ENCODE peak calls at places on chromosome 16, in seven cellular contexts. One of them, this sample, is unnamed.

GRCh38 chr16:86934581-86935322 is 356.4 kb downstream of the FOXL1 start:
- DNase-seq in GM04504: no peak
- DNase-seq in ascending aorta: no peak
- DNase-seq in BJ: no peak
- DNase-seq in NCI-H774: no peak
- DNase-seq in WERI-Rb-1: no peak
- DNase-seq in MM.1S: no peak
- DNase-seq in this sample: no peak

GRCh38 chr16:56145369-56145768 is 45.9 kb upstream of the GNAO1 start:
- DNase-seq in GM04504: no peak
- DNase-seq in ascending aorta: no peak
- DNase-seq in BJ: no peak
- DNase-seq in NCI-H774: no peak
- DNase-seq in WERI-Rb-1: no peak
- DNase-seq in MM.1S: no peak
- DNase-seq in this sample: no peak

GRCh38 chr16:68884867-68885266 is 41.5 kb downstream of the TANGO6 start:
- DNase-seq in GM04504: no peak
- DNase-seq in ascending aorta: no peak
- DNase-seq in BJ: no peak
- DNase-seq in NCI-H774: peak
- DNase-seq in WERI-Rb-1: no peak
- DNase-seq in MM.1S: no peak
- DNase-seq in this sample: no peak

GRCh38 chr16:48906076-48906475 is 296.1 kb upstream of the N4BP1 start:
- DNase-seq in GM04504: no peak
- DNase-seq in ascending aorta: no peak
- DNase-seq in BJ: no peak
- DNase-seq in NCI-H774: no peak
- DNase-seq in WERI-Rb-1: peak
- DNase-seq in MM.1S: no peak
- DNase-seq in this sample: no peak

GRCh38 chr16:84868829-84869457 is 49.2 kb downstream of the CRISPLD2 start:
- DNase-seq in GM04504: no peak
- DNase-seq in ascending aorta: no peak
- DNase-seq in BJ: no peak
- DNase-seq in NCI-H774: no peak
- DNase-seq in WERI-Rb-1: no peak
- DNase-seq in MM.1S: no peak
- DNase-seq in this sample: no peak

GRCh38 chr16:87895641-87896141 is 26.4 kb upstream of the SLC7A5 start:
- DNase-seq in GM04504: peak
- DNase-seq in ascending aorta: no peak
- DNase-seq in BJ: peak
- DNase-seq in NCI-H774: no peak
- DNase-seq in WERI-Rb-1: no peak
- DNase-seq in MM.1S: no peak
- DNase-seq in this sample: no peak

GRCh38 chr16:57564571-57565270 is 22.3 kb downstream of the ADGRG5 start:
- DNase-seq in GM04504: no peak
- DNase-seq in ascending aorta: no peak
- DNase-seq in BJ: no peak
- DNase-seq in NCI-H774: no peak
- DNase-seq in WERI-Rb-1: peak
- DNase-seq in MM.1S: no peak
- DNase-seq in this sample: no peak

GRCh38 chr16:397736-398332 is 835 bp downstream of the NME4 start:
- DNase-seq in GM04504: peak
- DNase-seq in ascending aorta: peak
- DNase-seq in BJ: no peak
- DNase-seq in NCI-H774: no peak
- DNase-seq in WERI-Rb-1: peak
- DNase-seq in MM.1S: peak
- DNase-seq in this sample: no peak

GRCh38 chr16:644556-644955 is 2.9 kb downstream of the MCRIP2 start:
- DNase-seq in GM04504: no peak
- DNase-seq in ascending aorta: no peak
- DNase-seq in BJ: no peak
- DNase-seq in NCI-H774: no peak
- DNase-seq in WERI-Rb-1: no peak
- DNase-seq in MM.1S: no peak
- DNase-seq in this sample: no peak

GRCh38 chr16:50360033-50360778 is 8.6 kb downstream of the BRD7 start:
- DNase-seq in GM04504: peak
- DNase-seq in ascending aorta: peak
- DNase-seq in BJ: peak
- DNase-seq in NCI-H774: no peak
- DNase-seq in WERI-Rb-1: no peak
- DNase-seq in MM.1S: no peak
- DNase-seq in this sample: no peak

GRCh38 chr16:4529085-4530060 is 9.2 kb downstream of the CDIP1 start:
- DNase-seq in GM04504: no peak
- DNase-seq in ascending aorta: no peak
- DNase-seq in BJ: no peak
- DNase-seq in NCI-H774: no peak
- DNase-seq in WERI-Rb-1: no peak
- DNase-seq in MM.1S: peak
- DNase-seq in this sample: no peak

GRCh38 chr16:67544329-67544841 is 15.8 kb downstream of the RIPOR1 start:
- DNase-seq in GM04504: no peak
- DNase-seq in ascending aorta: no peak
- DNase-seq in BJ: no peak
- DNase-seq in NCI-H774: no peak
- DNase-seq in WERI-Rb-1: no peak
- DNase-seq in MM.1S: no peak
- DNase-seq in this sample: no peak

GRCh38 chr16:83882118-83882879 is 16.6 kb upstream of the MLYCD start:
- DNase-seq in GM04504: no peak
- DNase-seq in ascending aorta: no peak
- DNase-seq in BJ: no peak
- DNase-seq in NCI-H774: no peak
- DNase-seq in WERI-Rb-1: no peak
- DNase-seq in MM.1S: no peak
- DNase-seq in this sample: no peak

GRCh38 chr16:55294129-55294528 is 29.9 kb upstream of the IRX6 start:
- DNase-seq in GM04504: no peak
- DNase-seq in ascending aorta: no peak
- DNase-seq in BJ: no peak
- DNase-seq in NCI-H774: no peak
- DNase-seq in WERI-Rb-1: no peak
- DNase-seq in MM.1S: no peak
- DNase-seq in this sample: no peak

GRCh38 chr16:71709231-71709781 is 15.2 kb downstream of the PHLPP2 start:
- DNase-seq in GM04504: peak
- DNase-seq in ascending aorta: no peak
- DNase-seq in BJ: no peak
- DNase-seq in NCI-H774: no peak
- DNase-seq in WERI-Rb-1: no peak
- DNase-seq in MM.1S: no peak
- DNase-seq in this sample: no peak

GRCh38 chr16:86195863-86196630 is 297.1 kb downstream of the IRF8 start:
- DNase-seq in GM04504: no peak
- DNase-seq in ascending aorta: no peak
- DNase-seq in BJ: no peak
- DNase-seq in NCI-H774: no peak
- DNase-seq in WERI-Rb-1: no peak
- DNase-seq in MM.1S: no peak
- DNase-seq in this sample: no peak

GRCh38 chr16:25155553-25156460 is 44.3 kb downstream of the LCMT1 start:
- DNase-seq in GM04504: no peak
- DNase-seq in ascending aorta: no peak
- DNase-seq in BJ: no peak
- DNase-seq in NCI-H774: no peak
- DNase-seq in WERI-Rb-1: no peak
- DNase-seq in MM.1S: no peak
- DNase-seq in this sample: no peak

GRCh38 chr16:8567355-8568230 is 22.7 kb downstream of the TMEM114 start:
- DNase-seq in GM04504: peak
- DNase-seq in ascending aorta: peak
- DNase-seq in BJ: peak
- DNase-seq in NCI-H774: peak
- DNase-seq in WERI-Rb-1: peak
- DNase-seq in MM.1S: peak
- DNase-seq in this sample: peak

GRCh38 chr16:17768257-17768656 is 297.5 kb upstream of the XYLT1 start:
- DNase-seq in GM04504: peak
- DNase-seq in ascending aorta: no peak
- DNase-seq in BJ: peak
- DNase-seq in NCI-H774: no peak
- DNase-seq in WERI-Rb-1: no peak
- DNase-seq in MM.1S: no peak
- DNase-seq in this sample: no peak

GRCh38 chr16:46763147-46763546 is 15.0 kb upstream of the MYLK3 start:
- DNase-seq in GM04504: no peak
- DNase-seq in ascending aorta: no peak
- DNase-seq in BJ: no peak
- DNase-seq in NCI-H774: peak
- DNase-seq in WERI-Rb-1: no peak
- DNase-seq in MM.1S: no peak
- DNase-seq in this sample: no peak

GRCh38 chr16:10616744-10617640 is 36.6 kb upstream of the EMP2 start:
- DNase-seq in GM04504: no peak
- DNase-seq in ascending aorta: no peak
- DNase-seq in BJ: no peak
- DNase-seq in NCI-H774: peak
- DNase-seq in WERI-Rb-1: no peak
- DNase-seq in MM.1S: no peak
- DNase-seq in this sample: no peak

GRCh38 chr16:17776888-17777287 is 306.1 kb upstream of the XYLT1 start:
- DNase-seq in GM04504: no peak
- DNase-seq in ascending aorta: no peak
- DNase-seq in BJ: no peak
- DNase-seq in NCI-H774: no peak
- DNase-seq in WERI-Rb-1: no peak
- DNase-seq in MM.1S: no peak
- DNase-seq in this sample: no peak

GRCh38 chr16:57226701-57227621 is 18.1 kb upstream of the ARL2BP start:
- DNase-seq in GM04504: peak
- DNase-seq in ascending aorta: no peak
- DNase-seq in BJ: no peak
- DNase-seq in NCI-H774: no peak
- DNase-seq in WERI-Rb-1: no peak
- DNase-seq in MM.1S: no peak
- DNase-seq in this sample: no peak